ENCODE peak calls at places on chromosomes 3 and 15, in seven cellular contexts. W, S, P, H, Z, K and J are unnamed samples.
A peak's percentile ranks its signal among the peaks of the same experiment; 100 is the strongest.

GRCh38 chr3:144104679-144105078 is 133.1 kb downstream of the DIPK2A start:
- DNase-seq in W (no peak), S (no peak), P (no peak), H (no peak), Z (no peak), K (no peak), J (no peak)

GRCh38 chr3:194095902-194096301 is 40.0 kb upstream of the HES1 start:
- DNase-seq in W (no peak), S (no peak), P (no peak), H (no peak), Z (no peak), K (no peak), J (no peak)

GRCh38 chr15:90103669-90104329 is 1.5 kb upstream of the IDH2 start:
- DNase-seq in W (no peak), S (no peak), P (no peak), H (no peak), Z (peak; percentile 72), K (no peak), J (no peak)

GRCh38 chr15:97141360-97141759 is 810.9 kb downstream of the NR2F2 start:
- DNase-seq in W (no peak), S (no peak), P (no peak), H (no peak), Z (no peak), K (no peak), J (no peak)

GRCh38 chr15:67510597-67511225 is 10.2 kb upstream of the C15orf61 start:
- DNase-seq in W (no peak), S (peak; percentile 74), P (no peak), H (no peak), Z (no peak), K (no peak), J (peak; percentile 17)

GRCh38 chr3:64859625-64860590 is 172.1 kb upstream of the ADAMTS9 start:
- DNase-seq in W (no peak), S (peak; percentile 25), P (no peak), H (no peak), Z (no peak), K (no peak), J (peak; percentile 21)

GRCh38 chr3:43638594-43639447 is 17.0 kb upstream of the ANO10 start:
- DNase-seq in W (no peak), S (no peak), P (no peak), H (no peak), Z (no peak), K (no peak), J (no peak)

GRCh38 chr3:159796744-159797143 is 191.9 kb upstream of the IL12A start:
- DNase-seq in W (no peak), S (peak; percentile 40), P (no peak), H (no peak), Z (peak; percentile 62), K (no peak), J (peak; percentile 84)

GRCh38 chr3:71584216-71585061 is 911 bp upstream of the FOXP1 start:
- DNase-seq in W (peak; percentile 37), S (peak; percentile 73), P (peak; percentile 43), H (peak; percentile 79), Z (peak; percentile 82), K (peak; percentile 19), J (peak; percentile 57)

GRCh38 chr3:188348445-188349244 is 194.7 kb downstream of the LPP start:
- DNase-seq in W (no peak), S (peak; percentile 90), P (peak; percentile 69), H (peak; percentile 87), Z (peak; percentile 61), K (no peak), J (peak; percentile 97)

GRCh38 chr3:101940521-101940992 is 91.2 kb downstream of the NFKBIZ start:
- DNase-seq in W (no peak), S (peak; percentile 96), P (peak; percentile 60), H (no peak), Z (no peak), K (no peak), J (peak; percentile 99)

GRCh38 chr15:98609144-98609852 is 39.0 kb upstream of the IGF1R start:
- DNase-seq in W (no peak), S (peak; percentile 47), P (no peak), H (no peak), Z (peak; percentile 58), K (no peak), J (peak; percentile 38)

GRCh38 chr3:186239321-186239720 is 122.7 kb downstream of the DGKG start:
- DNase-seq in W (peak; percentile 51), S (no peak), P (peak; percentile 40), H (peak; percentile 41), Z (no peak), K (peak; percentile 52), J (peak; percentile 16)

DNA sequence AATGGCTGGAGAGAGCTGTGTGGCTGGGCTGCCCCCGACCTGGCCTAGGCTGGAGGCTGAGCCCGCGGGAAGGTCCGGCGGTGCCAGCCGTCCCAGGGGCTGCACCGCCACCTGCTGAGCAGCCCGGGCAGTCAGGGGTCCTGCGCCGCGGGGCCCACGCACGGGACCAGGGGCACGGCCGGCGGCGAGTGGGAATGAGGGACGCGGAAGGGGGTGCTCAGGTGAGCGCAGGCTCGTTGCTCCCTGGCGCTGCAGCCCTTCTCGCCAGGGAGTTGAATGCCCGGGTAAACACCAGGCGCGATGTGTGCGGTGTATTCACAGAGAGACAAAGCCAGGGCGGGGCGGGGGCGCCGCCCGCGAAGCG is 666 bp upstream of the SEMA3F start:
- DNase-seq in W (no peak), S (no peak), P (no peak), H (no peak), Z (peak; percentile 91), K (no peak), J (no peak)
- H3K4me3 ChIP-seq in W (peak overlapping the region; percentile 31), S (no peak overlapping the region), P (peak overlapping the region; percentile 62), H (peak overlapping the region; percentile 82), Z (peak overlapping the region; percentile 51), K (peak overlapping the region; percentile 57), J (no peak overlapping the region)

GRCh38 chr15:42359990-42360389 is 689 bp downstream of the CAPN3 start:
- DNase-seq in W (no peak), S (no peak), P (no peak), H (no peak), Z (no peak), K (peak; percentile 58), J (no peak)

GRCh38 chr15:42359249-42359648 is at the start of gene CAPN3:
- DNase-seq in W (no peak), S (no peak), P (no peak), H (no peak), Z (no peak), K (peak; percentile 29), J (no peak)

GRCh38 chr15:42355291-42355690 is 4.0 kb upstream of the CAPN3 start:
- DNase-seq in W (no peak), S (no peak), P (no peak), H (no peak), Z (no peak), K (no peak), J (no peak)

GRCh38 chr15:42360535-42361112 is 1.3 kb downstream of the CAPN3 start:
- DNase-seq in W (no peak), S (no peak), P (no peak), H (no peak), Z (no peak), K (peak; percentile 49), J (no peak)

GRCh38 chr15:42358141-42358540 is 1.2 kb upstream of the CAPN3 start:
- DNase-seq in W (no peak), S (no peak), P (no peak), H (no peak), Z (no peak), K (no peak), J (no peak)
- H3K4me3 ChIP-seq in W (no peak overlapping the region), S (no peak overlapping the region), P (no peak overlapping the region), H (no peak overlapping the region), Z (no peak overlapping the region), K (no peak overlapping the region), J (no peak overlapping the region)

GRCh38 chr3:88912294-88913014 is 195.0 kb upstream of the EPHA3 start:
- DNase-seq in W (peak; percentile 33), S (no peak), P (no peak), H (no peak), Z (no peak), K (no peak), J (no peak)
- H3K4me3 ChIP-seq in W (no peak overlapping the region), S (no peak overlapping the region), P (no peak overlapping the region), H (no peak overlapping the region), Z (no peak overlapping the region), K (no peak overlapping the region), J (no peak overlapping the region)

DNA sequence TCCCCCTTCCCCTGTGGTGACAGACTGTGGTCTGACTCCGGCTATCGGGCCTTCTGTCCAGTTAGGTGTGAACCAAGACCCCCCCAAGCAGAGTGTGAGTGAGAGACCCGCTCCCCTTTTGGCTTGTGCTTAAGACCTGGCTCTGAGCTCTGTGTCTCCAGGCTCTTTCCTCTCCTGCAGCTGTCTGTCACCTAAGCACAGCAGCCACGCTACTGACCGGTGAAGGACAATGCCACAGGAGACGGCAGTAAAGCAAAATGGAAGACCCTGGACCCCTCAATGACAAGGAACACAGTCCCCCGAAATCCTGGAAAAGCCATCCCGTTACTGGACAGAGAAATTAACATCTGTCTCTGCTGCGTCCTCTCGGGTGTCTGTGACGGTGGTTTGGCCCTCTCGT is 53.8 kb downstream of the CHSY1 start:
- DNase-seq in W (no peak), S (no peak), P (no peak), H (no peak), Z (no peak), K (no peak), J (no peak)
- H3K4me3 ChIP-seq in W (no peak overlapping the region), S (no peak overlapping the region), P (no peak overlapping the region), H (no peak overlapping the region), Z (no peak overlapping the region), K (no peak overlapping the region), J (no peak overlapping the region)

DNA sequence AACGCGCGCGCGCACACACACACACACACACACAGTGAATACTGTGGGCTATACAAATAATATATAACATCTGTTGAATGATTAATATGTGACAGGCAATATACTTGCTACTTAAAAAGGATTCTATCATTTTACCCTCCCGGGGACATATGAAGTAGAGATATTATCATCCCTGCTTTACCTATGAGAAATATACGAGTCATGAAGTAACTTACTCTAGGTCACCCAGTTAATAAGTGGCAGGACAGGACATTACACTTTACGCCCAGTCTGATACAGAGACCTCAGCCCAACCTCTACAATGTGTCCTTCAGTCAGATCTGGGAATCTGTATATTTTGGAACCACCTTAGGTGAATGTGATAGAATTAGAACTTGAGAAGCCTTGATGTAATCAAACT is 55.4 kb downstream of the CCDC54 start:
- DNase-seq in W (no peak), S (no peak), P (no peak), H (no peak), Z (no peak), K (no peak), J (no peak)
- H3K4me3 ChIP-seq in W (peak overlapping the region; percentile 88), S (peak overlapping the region; percentile 90), P (peak overlapping the region; percentile 92), H (no peak overlapping the region), Z (no peak overlapping the region), K (peak overlapping the region; percentile 77), J (peak overlapping the region; percentile 63)

GRCh38 chr15:69462030-69462492 is 9.4 kb downstream of the RPLP1 start:
- DNase-seq in W (no peak), S (no peak), P (peak; percentile 33), H (no peak), Z (no peak), K (peak; percentile 6), J (no peak)
- H3K4me3 ChIP-seq in W (peak overlapping the region; percentile 41), S (peak overlapping the region; percentile 83), P (peak overlapping the region; percentile 67), H (peak overlapping the region; percentile 74), Z (peak overlapping the region; percentile 72), K (peak overlapping the region; percentile 68), J (peak overlapping the region; percentile 62)

DNA sequence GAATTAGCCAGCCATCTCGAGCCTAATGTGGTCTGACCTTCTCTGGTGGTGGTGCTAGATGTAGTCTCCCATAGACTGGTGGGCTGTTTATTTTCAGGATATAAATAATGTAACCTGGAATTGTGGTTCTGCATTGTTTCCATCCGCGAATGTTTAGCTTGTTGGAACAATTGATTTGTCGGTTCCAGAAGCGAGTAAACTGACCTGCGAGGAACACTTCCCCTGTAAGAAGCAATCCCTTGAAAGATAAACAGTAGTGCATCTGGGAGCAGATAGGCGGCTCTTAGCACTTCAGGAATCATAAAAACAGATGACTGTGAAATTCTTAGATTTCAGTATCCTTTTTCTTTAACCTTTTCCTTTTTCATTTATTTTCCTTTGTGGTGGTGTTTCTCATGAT is 157.8 kb downstream of the GHSR start:
- DNase-seq in W (no peak), S (no peak), P (no peak), H (no peak), Z (no peak), K (no peak), J (no peak)
- H3K4me3 ChIP-seq in W (no peak overlapping the region), S (no peak overlapping the region), P (no peak overlapping the region), H (no peak overlapping the region), Z (no peak overlapping the region), K (no peak overlapping the region), J (no peak overlapping the region)